ENCODE peak calls at places on chromosomes 16 and 17, in eight cellular contexts. Q is neural progenitor cell; E is adrenal gland; V is uterus; D is fibroblast of lung; R is cardiac muscle cell; H is CD8-positive, alpha-beta memory T cell; A is OCI-LY7. U is an unnamed sample. For H3K4me1, the result is how much of the 10 kb centered on the place peaks cover.

GRCh38 chr16:61544165-61544564 is 492.1 kb downstream of the CDH8 start:
- DNase-seq in Q (peak), E (no peak), H (no peak), A (no peak), R (no peak), V (no peak), D (no peak), U (no peak)

GRCh38 chr16:85958731-85959130 is 59.8 kb downstream of the IRF8 start:
- DNase-seq in D (no peak), V (no peak), A (no peak), H (no peak), E (no peak), R (no peak), Q (no peak), U (no peak)

GRCh38 chr16:87680272-87680644 is 78.0 kb downstream of the JPH3 start:
- DNase-seq in E (no peak), H (no peak), A (no peak), V (no peak), D (no peak), Q (no peak), R (no peak), U (no peak)

GRCh38 chr16:79920685-79921084 is 320.1 kb upstream of the MAF start:
- DNase-seq in A (no peak), V (no peak), Q (no peak), D (no peak), H (no peak), E (no peak), R (no peak), U (no peak)

GRCh38 chr16:8966781-8967436 is 3.2 kb upstream of the USP7 start:
- DNase-seq in H (no peak), A (no peak), R (no peak), V (no peak), Q (no peak), E (no peak), D (no peak), U (no peak)

GRCh38 chr16:67317853-67318252 is 8.7 kb downstream of the KCTD19 start:
- DNase-seq in E (no peak), R (no peak), H (no peak), V (no peak), A (no peak), D (no peak), Q (no peak), U (no peak)

GRCh38 chr17:78675836-78676235 is 98.6 kb upstream of the DNAH17 start:
- DNase-seq in A (no peak), R (no peak), Q (no peak), V (no peak), E (no peak), D (no peak), H (no peak), U (no peak)

GRCh38 chr17:41413353-41413752 is 11.0 kb downstream of the KRT37 start:
- DNase-seq in V (no peak), A (no peak), D (peak), R (no peak), H (no peak), Q (peak), E (no peak), U (no peak)

GRCh38 chr16:51538707-51539604 is 387.9 kb upstream of the SALL1 start:
- DNase-seq in E (no peak), A (no peak), Q (peak), H (no peak), V (no peak), R (peak), D (peak), U (no peak)

GRCh38 chr17:79388556-79389295 is 222.1 kb downstream of the RBFOX3 start:
- DNase-seq in D (peak), Q (peak), V (no peak), H (no peak), R (peak), A (peak), E (peak), U (no peak)

GRCh38 chr17:30200086-30200485 is 35.4 kb downstream of the SLC6A4 start:
- DNase-seq in A (no peak), D (no peak), E (peak), R (no peak), Q (no peak), V (no peak), H (no peak), U (no peak)

GRCh38 chr17:3475812-3476686 is at the start of gene ASPA:
- DNase-seq in H (no peak), V (no peak), D (no peak), A (no peak), Q (no peak), R (no peak), E (no peak), U (no peak)

GRCh38 chr16:13242201-13242600 is 340.8 kb downstream of the SHISA9 start:
- DNase-seq in A (no peak), V (no peak), R (no peak), D (no peak), H (no peak), Q (no peak), E (no peak), U (no peak)

GRCh38 chr16:13244770-13245169 is 343.4 kb downstream of the SHISA9 start:
- DNase-seq in V (no peak), D (no peak), A (no peak), R (no peak), Q (no peak), E (no peak), H (no peak), U (no peak)

GRCh38 chr16:13245713-13246377 is 344.4 kb downstream of the SHISA9 start:
- DNase-seq in V (no peak), D (no peak), A (no peak), E (no peak), R (no peak), Q (no peak), H (no peak), U (no peak)
- H3K27ac ChIP-seq in V (no peak), D (no peak), A (no peak), E (no peak), R (no peak), Q (no peak), H (no peak), U (no peak)

DNA sequence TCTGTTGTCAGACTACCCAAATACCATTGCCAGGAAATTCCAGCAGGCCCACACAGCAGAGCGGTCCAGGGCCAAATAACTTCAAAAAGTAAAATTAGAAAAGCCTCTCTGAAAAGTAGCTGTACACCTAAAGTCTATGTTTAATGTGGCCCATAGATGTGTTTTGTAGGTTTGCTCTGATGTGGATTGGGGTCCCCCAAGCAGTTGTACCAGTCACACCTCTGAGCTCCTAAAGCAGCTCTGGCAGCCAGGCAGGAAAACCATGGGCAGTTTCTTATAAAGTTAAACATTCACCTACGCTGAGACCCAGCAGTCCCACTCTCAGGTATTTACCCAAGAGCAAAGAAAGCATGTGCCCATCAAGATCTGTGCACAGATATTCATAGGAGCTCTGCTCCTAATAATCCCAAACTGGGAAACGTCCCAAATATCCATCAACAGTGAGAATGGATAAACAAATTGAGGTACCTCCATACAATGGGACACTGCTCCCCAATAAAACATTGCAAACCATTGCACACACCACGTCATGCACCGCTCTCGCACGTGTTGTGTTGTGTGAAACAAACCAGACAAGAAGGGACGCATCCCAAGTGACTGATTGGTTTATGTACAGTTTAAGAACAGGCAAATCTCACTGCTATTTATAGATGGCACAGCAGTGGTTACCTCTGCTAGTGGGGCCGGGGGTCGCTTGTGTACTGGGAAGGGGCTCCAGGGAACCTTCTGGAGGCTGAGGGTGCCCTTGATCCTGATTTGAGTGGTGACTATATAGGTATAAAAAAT is 15.8 kb upstream of the PRM1 start:
- DNase-seq in Q (no peak), A (peak), E (no peak), R (no peak), V (peak), D (peak), H (no peak), U (no peak)
- H3K4me3 ChIP-seq in Q (no peak), A (peak), E (no peak), R (no peak), V (no peak), D (no peak), H (peak), U (no peak)

DNA sequence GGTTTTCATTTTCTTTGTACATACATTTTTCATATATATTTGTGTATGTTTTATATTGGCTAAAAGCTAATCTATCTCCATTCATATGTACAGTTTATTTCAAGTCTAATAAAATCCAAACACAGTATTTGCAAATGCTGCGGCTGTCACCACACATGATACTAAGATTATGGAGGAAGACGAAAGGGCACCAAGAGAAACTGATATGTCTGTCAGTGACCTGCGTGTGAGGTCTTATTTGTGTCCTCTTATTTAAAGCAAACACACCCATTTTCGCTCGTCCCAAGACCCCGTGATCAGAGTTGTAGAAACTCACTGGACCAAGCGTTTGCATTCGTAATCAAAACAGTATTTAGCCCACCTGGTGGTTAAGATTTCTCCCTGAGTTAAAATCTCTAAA is 8.2 kb downstream of the MLYCD start:
- DNase-seq in H (no peak), D (no peak), A (no peak), E (no peak), R (no peak), Q (no peak), V (no peak), U (no peak)
- H3K4me1 ChIP-seq in H (under half), D (under half), A (under half), E (under half), R (under half), Q (under half), V (under half), U (under half)

GRCh38 chr16:30930160-30930571 is 6.8 kb downstream of the FBXL19 start:
- DNase-seq in A (no peak), E (no peak), Q (no peak), R (no peak), H (no peak), D (no peak), V (no peak), U (no peak)
- H3K27ac ChIP-seq in A (no peak), E (no peak), Q (no peak), R (peak), H (no peak), D (no peak), V (no peak), U (no peak)

DNA sequence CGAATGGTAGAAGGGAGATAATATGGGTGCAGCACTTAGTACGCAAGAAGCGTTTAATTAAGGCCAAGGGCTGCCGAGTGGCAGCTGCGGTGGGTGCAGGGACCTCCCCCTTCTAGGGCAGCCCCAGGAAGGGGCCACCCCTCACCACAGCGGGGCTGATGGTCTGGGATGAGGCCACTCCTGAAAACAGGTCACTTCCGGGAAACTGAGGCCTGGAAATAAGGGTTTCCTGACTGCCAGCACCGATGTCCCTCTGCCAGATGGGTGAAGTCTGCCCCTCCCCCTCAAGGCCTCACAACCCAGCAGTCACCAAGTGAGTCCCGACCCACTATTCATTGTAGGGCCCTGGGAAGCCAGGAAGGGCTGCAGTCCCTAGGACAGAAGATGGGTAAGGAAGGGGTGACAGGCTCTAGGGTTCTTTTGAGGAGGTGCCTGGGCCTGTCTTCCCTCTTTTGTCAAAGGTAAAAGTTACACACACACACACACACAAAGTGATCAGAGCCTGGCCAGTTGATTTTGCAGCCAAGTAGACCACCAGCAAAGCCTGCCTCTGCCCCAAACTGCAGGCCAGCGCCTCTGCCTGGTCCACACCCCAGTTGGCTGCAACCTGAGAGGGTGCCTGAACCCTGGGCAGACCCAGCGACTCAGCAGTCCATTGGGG is 12.5 kb downstream of the SREBF1 start:
- DNase-seq in V (peak), A (peak), R (no peak), Q (peak), H (peak), D (no peak), E (peak), U (no peak)
- H3K4me3 ChIP-seq in V (peak), A (peak), R (peak), Q (peak), H (peak), D (no peak), E (no peak), U (peak)

DNA sequence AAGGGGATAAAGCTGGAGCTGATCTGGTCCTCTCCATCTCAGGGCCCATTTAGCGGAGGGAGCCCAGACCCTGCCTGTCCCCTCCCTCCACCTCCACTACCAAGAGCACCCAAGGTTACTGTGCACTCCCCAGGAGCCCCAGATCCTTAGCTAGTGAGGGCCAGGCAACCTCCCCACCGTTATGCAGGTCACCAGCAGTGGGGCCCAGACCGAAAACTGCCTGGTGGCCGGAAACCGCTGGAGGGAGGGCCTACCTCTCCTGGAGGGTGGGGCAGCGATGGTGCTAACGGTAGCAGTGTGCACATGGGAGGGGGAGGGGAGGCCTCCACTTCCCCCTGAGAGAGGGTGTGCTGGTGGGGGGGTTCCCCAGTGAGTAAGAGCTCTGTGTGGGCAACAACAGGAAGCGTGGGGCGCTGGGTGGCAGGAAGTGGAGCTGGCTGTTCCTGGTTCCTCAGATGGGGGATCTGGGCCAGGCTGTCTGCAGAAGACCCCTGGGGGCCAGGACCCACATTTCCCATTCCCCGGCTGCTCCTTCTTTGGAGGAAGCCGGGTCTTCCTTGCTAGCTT is 4.4 kb downstream of the FMNL1 start:
- DNase-seq in D (peak), A (peak), V (peak), Q (no peak), E (peak), H (peak), R (no peak), U (peak)
- H3K4me1 ChIP-seq in D (under half), A (half or more), V (under half), Q (under half), E (under half), H (half or more), R (under half), U (half or more)

GRCh38 chr17:57541472-57542394 is 203.4 kb downstream of the CCDC182 start:
- DNase-seq in E (peak), D (peak), A (no peak), H (no peak), V (peak), Q (no peak), R (peak), U (peak)
- H3K27ac ChIP-seq in E (peak), D (no peak), A (no peak), H (no peak), V (peak), Q (no peak), R (no peak), U (peak)

GRCh38 chr16:73171380-73171779 is 123.5 kb upstream of the ZFHX3 start:
- DNase-seq in V (no peak), D (peak), E (no peak), Q (no peak), H (no peak), A (no peak), R (no peak), U (no peak)

GRCh38 chr16:73166394-73166971 is 118.6 kb upstream of the ZFHX3 start:
- DNase-seq in R (peak), A (no peak), D (peak), V (no peak), E (no peak), Q (peak), H (no peak), U (no peak)

GRCh38 chr16:73170587-73170986 is 122.7 kb upstream of the ZFHX3 start:
- DNase-seq in H (no peak), R (no peak), D (no peak), V (no peak), A (no peak), Q (no peak), E (no peak), U (no peak)

GRCh38 chr16:73163238-73163795 is 115.4 kb upstream of the ZFHX3 start:
- DNase-seq in V (no peak), R (peak), H (no peak), D (no peak), A (no peak), E (no peak), Q (no peak), U (no peak)

GRCh38 chr16:73166972-73167550 is 119.1 kb upstream of the ZFHX3 start:
- DNase-seq in R (peak), D (no peak), V (no peak), H (no peak), E (no peak), Q (no peak), A (no peak), U (no peak)
- H3K4me3 ChIP-seq in R (no peak), D (peak), V (peak), H (no peak), E (no peak), Q (no peak), A (no peak), U (no peak)

DNA sequence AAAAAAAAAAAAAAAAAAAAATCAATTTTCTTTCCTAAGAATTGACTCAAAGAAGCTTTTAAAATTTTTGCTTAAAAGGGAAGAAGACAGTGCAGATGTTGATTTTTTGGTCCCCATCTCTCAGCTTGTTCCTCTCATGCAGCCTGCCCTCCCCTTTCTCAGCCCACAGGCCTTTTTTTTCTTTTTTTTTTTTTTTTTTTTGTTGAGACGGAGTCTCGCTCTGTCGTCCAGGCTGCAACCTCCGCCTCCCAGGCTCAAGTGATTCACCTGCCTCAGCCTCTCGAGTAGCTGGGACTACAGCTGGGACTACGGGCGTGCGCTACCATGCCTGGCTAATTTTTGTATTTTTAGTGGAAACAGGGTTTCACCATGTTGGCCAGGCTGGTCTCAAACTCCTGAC is 17.7 kb downstream of the YPEL2 start:
- DNase-seq in A (no peak), D (no peak), R (no peak), Q (no peak), E (no peak), H (no peak), V (no peak), U (no peak)
- H3K4me1 ChIP-seq in A (under half), D (under half), R (under half), Q (under half), E (under half), H (under half), V (under half), U (half or more)

GRCh38 chr17:2336215-2337151 is at the start of gene TSR1:
- DNase-seq in H (peak), Q (peak), D (peak), V (peak), A (peak), E (peak), R (peak), U (peak)
- H3K27ac ChIP-seq in H (peak), Q (no peak), D (peak), V (peak), A (peak), E (peak), R (peak), U (peak)